ENCODE peak calls at places on chromosomes 4 and X, in five cellular contexts. One of them, this sample, is unnamed.

GRCh38 chr4:105605493-105605892 is 53.1 kb downstream of the ARHGEF38 start:
- DNase-seq in right atrium auricular region: no peak
- DNase-seq in aorta: no peak
- DNase-seq in dorsolateral prefrontal cortex: no peak
- DNase-seq in CD4-positive, alpha-beta memory T cell: no peak
- DNase-seq in this sample: peak

GRCh38 chr4:117549624-117550023 is 464.2 kb upstream of the TRAM1L1 start:
- DNase-seq in right atrium auricular region: no peak
- DNase-seq in aorta: no peak
- DNase-seq in dorsolateral prefrontal cortex: no peak
- DNase-seq in CD4-positive, alpha-beta memory T cell: no peak
- DNase-seq in this sample: no peak

GRCh38 chr4:10015140-10015753 is 6.0 kb downstream of the SLC2A9 start:
- DNase-seq in right atrium auricular region: no peak
- DNase-seq in aorta: peak
- DNase-seq in dorsolateral prefrontal cortex: peak
- DNase-seq in CD4-positive, alpha-beta memory T cell: no peak
- DNase-seq in this sample: no peak

GRCh38 chrX:43559643-43560042 is 96.5 kb upstream of the MAOA start:
- DNase-seq in right atrium auricular region: peak
- DNase-seq in aorta: no peak
- DNase-seq in dorsolateral prefrontal cortex: peak
- DNase-seq in CD4-positive, alpha-beta memory T cell: peak
- DNase-seq in this sample: peak

GRCh38 chr4:176222149-176222548 is 26.8 kb upstream of the SPATA4 start:
- DNase-seq in right atrium auricular region: no peak
- DNase-seq in aorta: no peak
- DNase-seq in dorsolateral prefrontal cortex: no peak
- DNase-seq in CD4-positive, alpha-beta memory T cell: no peak
- DNase-seq in this sample: no peak

GRCh38 chr4:6815029-6815836 is 32.7 kb downstream of the KIAA0232 start:
- DNase-seq in right atrium auricular region: no peak
- DNase-seq in aorta: no peak
- DNase-seq in dorsolateral prefrontal cortex: no peak
- DNase-seq in CD4-positive, alpha-beta memory T cell: no peak
- DNase-seq in this sample: no peak

GRCh38 chrX:123756320-123756719 is 23.5 kb upstream of the THOC2 start:
- DNase-seq in right atrium auricular region: no peak
- DNase-seq in aorta: no peak
- DNase-seq in dorsolateral prefrontal cortex: no peak
- DNase-seq in CD4-positive, alpha-beta memory T cell: no peak
- DNase-seq in this sample: no peak

GRCh38 chrX:3191821-3192220 is 150.6 kb downstream of the ARSF start:
- DNase-seq in right atrium auricular region: no peak
- DNase-seq in aorta: no peak
- DNase-seq in dorsolateral prefrontal cortex: no peak
- DNase-seq in CD4-positive, alpha-beta memory T cell: no peak
- DNase-seq in this sample: no peak

GRCh38 chr4:116357758-116358157 is 727.6 kb downstream of the TRAM1L1 start:
- DNase-seq in right atrium auricular region: no peak
- DNase-seq in aorta: no peak
- DNase-seq in dorsolateral prefrontal cortex: no peak
- DNase-seq in CD4-positive, alpha-beta memory T cell: no peak
- DNase-seq in this sample: peak

GRCh38 chrX:130110379-130111219 is at the start of gene ELF4:
- DNase-seq in right atrium auricular region: no peak
- DNase-seq in aorta: peak
- DNase-seq in dorsolateral prefrontal cortex: no peak
- DNase-seq in CD4-positive, alpha-beta memory T cell: peak
- DNase-seq in this sample: no peak

GRCh38 chr4:113232194-113232593 is 182.7 kb downstream of the ANK2 start:
- DNase-seq in right atrium auricular region: no peak
- DNase-seq in aorta: no peak
- DNase-seq in dorsolateral prefrontal cortex: no peak
- DNase-seq in CD4-positive, alpha-beta memory T cell: no peak
- DNase-seq in this sample: no peak

GRCh38 chr4:107035711-107036601 is at the start of gene DKK2:
- DNase-seq in right atrium auricular region: peak
- DNase-seq in aorta: peak
- DNase-seq in dorsolateral prefrontal cortex: no peak
- DNase-seq in CD4-positive, alpha-beta memory T cell: no peak
- DNase-seq in this sample: peak

GRCh38 chrX:135531813-135532212 is 11.4 kb downstream of the INTS6L start:
- DNase-seq in right atrium auricular region: no peak
- DNase-seq in aorta: no peak
- DNase-seq in dorsolateral prefrontal cortex: no peak
- DNase-seq in CD4-positive, alpha-beta memory T cell: no peak
- DNase-seq in this sample: no peak

GRCh38 chr4:8033067-8033755 is 93.5 kb upstream of the AFAP1 start:
- DNase-seq in right atrium auricular region: no peak
- DNase-seq in aorta: no peak
- DNase-seq in dorsolateral prefrontal cortex: no peak
- DNase-seq in CD4-positive, alpha-beta memory T cell: no peak
- DNase-seq in this sample: no peak

GRCh38 chrX:47562615-47563243 is 1.7 kb downstream of the ARAF start:
- DNase-seq in right atrium auricular region: no peak
- DNase-seq in aorta: no peak
- DNase-seq in dorsolateral prefrontal cortex: no peak
- DNase-seq in CD4-positive, alpha-beta memory T cell: no peak
- DNase-seq in this sample: peak

GRCh38 chr4:1515156-1515555 is 108.9 kb upstream of the NKX1-1 start:
- DNase-seq in right atrium auricular region: no peak
- DNase-seq in aorta: no peak
- DNase-seq in dorsolateral prefrontal cortex: no peak
- DNase-seq in CD4-positive, alpha-beta memory T cell: no peak
- DNase-seq in this sample: no peak

GRCh38 chrX:150365953-150366911 is 3.1 kb downstream of the MAMLD1 start:
- DNase-seq in right atrium auricular region: no peak
- DNase-seq in aorta: peak
- DNase-seq in dorsolateral prefrontal cortex: no peak
- DNase-seq in CD4-positive, alpha-beta memory T cell: peak
- DNase-seq in this sample: no peak

GRCh38 chr4:126890383-126890782 is 742.4 kb upstream of the INTU start:
- DNase-seq in right atrium auricular region: no peak
- DNase-seq in aorta: no peak
- DNase-seq in dorsolateral prefrontal cortex: no peak
- DNase-seq in CD4-positive, alpha-beta memory T cell: no peak
- DNase-seq in this sample: no peak

GRCh38 chr4:81495308-81495707 is 23.6 kb upstream of the RASGEF1B start:
- DNase-seq in right atrium auricular region: no peak
- DNase-seq in aorta: no peak
- DNase-seq in dorsolateral prefrontal cortex: no peak
- DNase-seq in CD4-positive, alpha-beta memory T cell: no peak
- DNase-seq in this sample: no peak
- H3K4me3 ChIP-seq in right atrium auricular region: no peak
- H3K4me3 ChIP-seq in aorta: no peak
- H3K4me3 ChIP-seq in dorsolateral prefrontal cortex: no peak
- H3K4me3 ChIP-seq in CD4-positive, alpha-beta memory T cell: no peak
- H3K4me3 ChIP-seq in this sample: no peak

GRCh38 chr4:15964159-15964558 is 1.2 kb upstream of the FGFBP2 start:
- DNase-seq in right atrium auricular region: no peak
- DNase-seq in aorta: no peak
- DNase-seq in dorsolateral prefrontal cortex: no peak
- DNase-seq in CD4-positive, alpha-beta memory T cell: no peak
- DNase-seq in this sample: no peak

GRCh38 chr4:15965325-15965724 is 2.4 kb upstream of the FGFBP2 start:
- DNase-seq in right atrium auricular region: no peak
- DNase-seq in aorta: no peak
- DNase-seq in dorsolateral prefrontal cortex: no peak
- DNase-seq in CD4-positive, alpha-beta memory T cell: no peak
- DNase-seq in this sample: no peak

GRCh38 chr4:15963001-15963451 is at the start of gene FGFBP2:
- DNase-seq in right atrium auricular region: no peak
- DNase-seq in aorta: no peak
- DNase-seq in dorsolateral prefrontal cortex: no peak
- DNase-seq in CD4-positive, alpha-beta memory T cell: peak
- DNase-seq in this sample: peak

GRCh38 chr4:15963568-15963967 is 593 bp upstream of the FGFBP2 start:
- DNase-seq in right atrium auricular region: no peak
- DNase-seq in aorta: no peak
- DNase-seq in dorsolateral prefrontal cortex: no peak
- DNase-seq in CD4-positive, alpha-beta memory T cell: peak
- DNase-seq in this sample: no peak

GRCh38 chr4:15961778-15962510 is 1.0 kb downstream of the FGFBP2 start:
- DNase-seq in right atrium auricular region: no peak
- DNase-seq in aorta: no peak
- DNase-seq in dorsolateral prefrontal cortex: no peak
- DNase-seq in CD4-positive, alpha-beta memory T cell: no peak
- DNase-seq in this sample: peak
- H3K27ac ChIP-seq in right atrium auricular region: no peak
- H3K27ac ChIP-seq in aorta: no peak
- H3K27ac ChIP-seq in dorsolateral prefrontal cortex: no peak
- H3K27ac ChIP-seq in CD4-positive, alpha-beta memory T cell: no peak
- H3K27ac ChIP-seq in this sample: no peak

GRCh38 chr4:139242511-139243051 is 37.4 kb downstream of the MGARP start:
- DNase-seq in right atrium auricular region: no peak
- DNase-seq in aorta: no peak
- DNase-seq in dorsolateral prefrontal cortex: no peak
- DNase-seq in CD4-positive, alpha-beta memory T cell: no peak
- DNase-seq in this sample: no peak
- H3K4me3 ChIP-seq in right atrium auricular region: no peak
- H3K4me3 ChIP-seq in aorta: no peak
- H3K4me3 ChIP-seq in dorsolateral prefrontal cortex: no peak
- H3K4me3 ChIP-seq in CD4-positive, alpha-beta memory T cell: no peak
- H3K4me3 ChIP-seq in this sample: no peak

DNA sequence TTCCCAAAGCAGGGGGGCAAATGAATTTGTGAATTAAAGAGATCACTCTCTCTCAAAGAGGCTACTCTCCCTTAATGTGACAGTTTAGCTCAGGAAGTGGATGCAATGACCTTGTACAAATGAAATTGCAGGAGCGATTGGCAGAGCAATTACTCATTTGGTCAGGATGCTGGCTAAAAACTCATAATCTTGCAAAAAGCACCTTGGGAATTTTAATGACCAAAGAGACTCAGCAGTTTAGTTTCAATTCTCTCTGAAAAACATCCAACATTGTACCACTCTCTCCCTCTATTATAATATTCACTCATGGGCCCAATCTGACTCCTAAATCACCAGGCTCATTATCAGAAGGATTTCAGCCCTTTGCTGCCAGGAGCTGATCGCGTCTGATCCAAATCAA is 26.1 kb downstream of the PDGFC start:
- DNase-seq in right atrium auricular region: no peak
- DNase-seq in aorta: no peak
- DNase-seq in dorsolateral prefrontal cortex: no peak
- DNase-seq in CD4-positive, alpha-beta memory T cell: no peak
- DNase-seq in this sample: no peak
- H3K27ac ChIP-seq in right atrium auricular region: peak
- H3K27ac ChIP-seq in aorta: peak
- H3K27ac ChIP-seq in dorsolateral prefrontal cortex: no peak
- H3K27ac ChIP-seq in CD4-positive, alpha-beta memory T cell: no peak
- H3K27ac ChIP-seq in this sample: no peak

DNA sequence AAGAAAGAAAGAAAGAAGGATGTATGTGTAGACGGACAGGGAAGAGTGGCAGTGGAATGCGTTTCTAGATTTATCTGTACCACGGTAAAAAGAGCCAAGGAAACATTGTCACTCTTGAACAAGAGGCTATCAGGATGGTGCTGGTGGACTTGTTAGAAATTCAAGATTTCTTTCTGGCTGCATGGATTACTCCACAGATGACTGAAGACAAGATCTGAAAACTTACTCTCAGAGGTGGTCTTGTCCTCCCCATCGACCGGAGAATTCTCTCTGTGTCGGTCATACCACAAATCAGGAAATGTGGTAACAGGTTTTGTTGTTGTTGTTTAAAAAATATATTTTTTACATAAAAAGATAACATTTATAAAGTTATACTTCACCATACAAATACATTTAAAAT is 11.8 kb downstream of the DSPP start:
- DNase-seq in right atrium auricular region: no peak
- DNase-seq in aorta: no peak
- DNase-seq in dorsolateral prefrontal cortex: no peak
- DNase-seq in CD4-positive, alpha-beta memory T cell: no peak
- DNase-seq in this sample: no peak
- H3K4me3 ChIP-seq in right atrium auricular region: peak
- H3K4me3 ChIP-seq in aorta: no peak
- H3K4me3 ChIP-seq in dorsolateral prefrontal cortex: no peak
- H3K4me3 ChIP-seq in CD4-positive, alpha-beta memory T cell: no peak
- H3K4me3 ChIP-seq in this sample: no peak

DNA sequence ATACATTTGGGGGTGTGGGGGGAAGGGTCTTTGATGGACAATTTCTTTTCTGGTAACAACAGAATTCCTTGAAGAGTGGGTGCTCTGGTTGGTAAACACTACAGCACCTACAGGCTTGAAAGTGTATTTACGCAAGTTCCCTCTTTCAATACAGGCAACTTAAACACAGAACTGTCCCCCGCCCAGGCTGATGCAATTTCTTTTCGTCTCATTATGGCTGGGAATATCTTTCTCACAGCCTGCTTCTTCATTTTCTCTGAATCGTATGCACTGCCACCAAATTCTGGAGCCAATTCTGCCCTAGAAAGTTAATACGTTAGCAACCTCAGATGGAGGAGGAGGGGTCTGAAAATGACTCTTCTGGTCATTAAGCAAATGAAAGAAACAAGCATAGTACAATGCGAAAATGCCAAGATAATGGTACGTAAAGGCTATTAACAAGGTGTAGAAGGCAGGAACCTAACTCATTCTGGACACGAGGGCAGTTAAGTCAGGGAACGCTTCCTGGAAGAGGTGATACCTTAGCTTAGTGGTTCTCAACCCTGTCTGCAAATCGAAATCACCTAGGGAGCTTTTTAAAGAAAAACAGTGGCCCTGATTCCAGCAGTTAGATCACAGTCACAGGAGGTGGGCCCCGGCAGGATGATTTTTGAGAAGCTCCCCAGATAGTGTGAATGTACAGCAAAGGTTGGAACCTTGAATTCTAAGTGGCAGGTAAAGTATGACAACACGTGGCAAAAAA is 1.0 kb downstream of the AGA start:
- DNase-seq in right atrium auricular region: no peak
- DNase-seq in aorta: no peak
- DNase-seq in dorsolateral prefrontal cortex: no peak
- DNase-seq in CD4-positive, alpha-beta memory T cell: peak
- DNase-seq in this sample: peak
- H3K27ac ChIP-seq in right atrium auricular region: peak
- H3K27ac ChIP-seq in aorta: no peak
- H3K27ac ChIP-seq in dorsolateral prefrontal cortex: peak
- H3K27ac ChIP-seq in CD4-positive, alpha-beta memory T cell: peak
- H3K27ac ChIP-seq in this sample: peak

DNA sequence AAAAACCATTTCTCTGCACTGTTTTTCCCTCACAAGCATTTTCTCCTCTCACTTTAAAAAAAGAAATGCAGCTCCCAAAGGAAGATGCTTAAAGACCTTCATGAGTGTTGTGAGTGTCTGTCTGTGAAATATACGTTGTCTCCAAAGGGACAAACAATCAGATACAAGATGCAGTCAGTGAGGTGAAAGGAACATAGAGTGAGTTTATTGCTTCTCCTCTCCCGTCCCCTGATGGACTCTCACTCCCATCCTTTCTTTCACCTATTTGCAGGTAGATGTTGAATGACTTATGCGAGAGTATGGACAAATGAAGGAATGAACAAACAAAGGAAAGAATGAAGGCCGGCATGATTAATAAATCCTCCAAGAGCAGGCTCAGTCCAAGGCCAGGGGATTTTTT is 561.2 kb upstream of the DIPK2B start:
- DNase-seq in right atrium auricular region: no peak
- DNase-seq in aorta: no peak
- DNase-seq in dorsolateral prefrontal cortex: no peak
- DNase-seq in CD4-positive, alpha-beta memory T cell: no peak
- DNase-seq in this sample: no peak
- H3K4me3 ChIP-seq in right atrium auricular region: no peak
- H3K4me3 ChIP-seq in aorta: no peak
- H3K4me3 ChIP-seq in dorsolateral prefrontal cortex: no peak
- H3K4me3 ChIP-seq in CD4-positive, alpha-beta memory T cell: no peak
- H3K4me3 ChIP-seq in this sample: no peak

GRCh38 chrX:65609237-65609636 is 58.2 kb upstream of the MSN start:
- DNase-seq in right atrium auricular region: no peak
- DNase-seq in aorta: no peak
- DNase-seq in dorsolateral prefrontal cortex: no peak
- DNase-seq in CD4-positive, alpha-beta memory T cell: no peak
- DNase-seq in this sample: no peak
- H3K27ac ChIP-seq in right atrium auricular region: peak
- H3K27ac ChIP-seq in aorta: no peak
- H3K27ac ChIP-seq in dorsolateral prefrontal cortex: no peak
- H3K27ac ChIP-seq in CD4-positive, alpha-beta memory T cell: no peak
- H3K27ac ChIP-seq in this sample: peak